ENCODE peak calls at places on chromosomes 11 and 22, in seven cellular contexts. Y, M, I, X, V, N and T are unnamed samples.

GRCh38 chr22:44159811-44160210 is 20.9 kb upstream of the PARVG start:
- DNase-seq in Y (peak), M (no peak), I (no peak), X (no peak), V (no peak), N (no peak), T (no peak)

GRCh38 chr11:67996622-67997459 is 7.1 kb downstream of the UNC93B1 start:
- DNase-seq in Y (no peak), M (peak), I (no peak), X (peak), V (peak), N (peak), T (no peak)

GRCh38 chr11:105861225-105861624 is 160.8 kb downstream of the MSANTD4 start:
- DNase-seq in Y (no peak), M (no peak), I (no peak), X (peak), V (no peak), N (no peak), T (no peak)

GRCh38 chr11:66172146-66172545 is 96.3 kb upstream of the RAB1B start:
- DNase-seq in Y (peak), M (peak), I (peak), X (peak), V (no peak), N (no peak), T (peak)

GRCh38 chr22:37564111-37564711 is 3.9 kb downstream of the CDC42EP1 start:
- DNase-seq in Y (peak), M (no peak), I (peak), X (peak), V (no peak), N (no peak), T (no peak)

GRCh38 chr11:7688238-7688826 is 15.0 kb upstream of the CYB5R2 start:
- DNase-seq in Y (peak), M (peak), I (no peak), X (peak), V (no peak), N (no peak), T (peak)

GRCh38 chr11:120172921-120173705 is 35.2 kb upstream of the TRIM29 start:
- DNase-seq in Y (no peak), M (no peak), I (no peak), X (no peak), V (no peak), N (no peak), T (no peak)

GRCh38 chr11:120940297-120940847 is 83.5 kb upstream of the TBCEL start:
- DNase-seq in Y (no peak), M (no peak), I (peak), X (no peak), V (no peak), N (no peak), T (no peak)

GRCh38 chr11:59191095-59191494 is 19.2 kb downstream of the DTX4 start:
- DNase-seq in Y (no peak), M (no peak), I (no peak), X (no peak), V (no peak), N (no peak), T (no peak)

GRCh38 chr11:104665631-104666030 is 232.6 kb downstream of the CASP12 start:
- DNase-seq in Y (peak), M (no peak), I (peak), X (peak), V (no peak), N (no peak), T (no peak)

GRCh38 chr11:69471329-69472052 is 10.0 kb upstream of the LINC01488 start:
- DNase-seq in Y (no peak), M (no peak), I (peak), X (no peak), V (peak), N (no peak), T (no peak)

GRCh38 chr11:126393143-126393542 is 37.7 kb downstream of the ST3GAL4 start:
- DNase-seq in Y (no peak), M (no peak), I (no peak), X (no peak), V (no peak), N (no peak), T (no peak)

GRCh38 chr11:59263225-59263894 is 50.6 kb upstream of the MPEG1 start:
- DNase-seq in Y (no peak), M (peak), I (no peak), X (no peak), V (peak), N (peak), T (peak)

GRCh38 chr11:16787035-16787744 is 48.7 kb downstream of the C11orf58 start:
- DNase-seq in Y (no peak), M (no peak), I (peak), X (no peak), V (peak), N (no peak), T (peak)

GRCh38 chr11:69430566-69430965 is 50.9 kb upstream of the LINC01488 start:
- DNase-seq in Y (peak), M (no peak), I (no peak), X (no peak), V (no peak), N (no peak), T (no peak)

GRCh38 chr11:61110255-61111059 is 8.2 kb downstream of the CD5 start:
- DNase-seq in Y (no peak), M (no peak), I (no peak), X (no peak), V (no peak), N (no peak), T (no peak)

GRCh38 chr22:37230673-37231405 is 13.2 kb downstream of the RAC2 start:
- DNase-seq in Y (no peak), M (no peak), I (no peak), X (no peak), V (peak), N (no peak), T (no peak)

GRCh38 chr22:30268331-30268730 is 1.7 kb upstream of the OSM start:
- DNase-seq in Y (no peak), M (no peak), I (no peak), X (no peak), V (no peak), N (no peak), T (no peak)

GRCh38 chr11:114200785-114201184 is 95.4 kb upstream of the NNMT start:
- DNase-seq in Y (no peak), M (no peak), I (no peak), X (no peak), V (no peak), N (no peak), T (no peak)

GRCh38 chr11:93089474-93090102 is 108.2 kb downstream of the SLC36A4 start:
- DNase-seq in Y (peak), M (peak), I (peak), X (peak), V (peak), N (no peak), T (peak)

GRCh38 chr11:105673089-105673488 is 63.2 kb downstream of the GRIA4 start:
- DNase-seq in Y (peak), M (no peak), I (peak), X (peak), V (peak), N (peak), T (peak)

GRCh38 chr22:27636716-27637503 is 164.6 kb downstream of the MN1 start:
- DNase-seq in Y (no peak), M (no peak), I (no peak), X (no peak), V (no peak), N (no peak), T (no peak)

GRCh38 chr22:40324468-40325305 is 21.6 kb upstream of the ADSL start:
- DNase-seq in Y (no peak), M (no peak), I (no peak), X (no peak), V (peak), N (no peak), T (no peak)

GRCh38 chr22:19801340-19802000 is 40.9 kb downstream of the TBX1 start:
- DNase-seq in Y (no peak), M (no peak), I (peak), X (no peak), V (no peak), N (no peak), T (no peak)

DNA sequence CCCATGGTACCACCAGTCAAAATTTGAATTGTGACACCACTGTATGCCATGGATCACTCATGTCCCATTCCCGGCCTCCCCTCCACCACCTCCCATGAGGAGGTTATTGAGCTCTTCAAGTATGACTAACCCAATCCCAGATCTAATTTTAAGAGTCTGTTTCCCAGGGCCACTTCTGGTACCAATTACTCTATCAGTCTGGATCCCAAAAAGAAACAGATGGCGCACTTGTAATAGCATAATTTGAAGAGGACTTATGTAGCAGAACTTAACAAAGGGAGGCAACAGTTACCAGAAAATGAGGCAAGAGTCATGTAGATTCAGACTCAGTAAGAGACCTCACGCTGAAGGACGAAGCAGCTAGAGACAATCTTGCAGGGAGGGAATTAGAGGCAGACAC is 47.0 kb downstream of the DDX6 start:
- DNase-seq in Y (peak), M (no peak), I (no peak), X (no peak), V (no peak), N (no peak), T (no peak)
- H3K9ac ChIP-seq in Y (no peak), M (no peak), I (no peak), X (no peak), V (no peak), N (no peak), T (no peak)

GRCh38 chr11:116449522-116449921 is 323.3 kb downstream of the BUD13 start:
- DNase-seq in Y (no peak), M (no peak), I (no peak), X (no peak), V (no peak), N (no peak), T (no peak)

GRCh38 chr11:116445108-116446047 is 327.4 kb downstream of the BUD13 start:
- DNase-seq in Y (no peak), M (no peak), I (no peak), X (no peak), V (peak), N (peak), T (no peak)

GRCh38 chr11:116446542-116446941 is 326.2 kb downstream of the BUD13 start:
- DNase-seq in Y (no peak), M (no peak), I (no peak), X (no peak), V (no peak), N (no peak), T (no peak)

GRCh38 chr11:116446048-116446399 is 326.8 kb downstream of the BUD13 start:
- DNase-seq in Y (no peak), M (no peak), I (no peak), X (no peak), V (no peak), N (no peak), T (no peak)
- H3K9ac ChIP-seq in Y (no peak), M (no peak), I (no peak), X (no peak), V (no peak), N (no peak), T (no peak)

GRCh38 chr22:38704568-38705234 is 1.0 kb upstream of the GTPBP1 start:
- DNase-seq in Y (no peak), M (no peak), I (no peak), X (no peak), V (no peak), N (no peak), T (peak)
- H3K9ac ChIP-seq in Y (peak), M (peak), I (peak), X (peak), V (peak), N (peak), T (peak)

GRCh38 chr11:117835576-117835975 is 11.0 kb upstream of the FXYD2 start:
- DNase-seq in Y (no peak), M (no peak), I (no peak), X (no peak), V (no peak), N (no peak), T (no peak)
- H3K9ac ChIP-seq in Y (no peak), M (no peak), I (no peak), X (no peak), V (no peak), N (no peak), T (no peak)

GRCh38 chr22:35400335-35400680 is 368 bp downstream of the MCM5 start:
- DNase-seq in Y (no peak), M (no peak), I (no peak), X (no peak), V (no peak), N (no peak), T (no peak)

GRCh38 chr22:35397095-35397904 is 2.6 kb upstream of the MCM5 start:
- DNase-seq in Y (no peak), M (no peak), I (no peak), X (peak), V (no peak), N (no peak), T (no peak)

GRCh38 chr22:35399114-35399677 is 744 bp upstream of the MCM5 start:
- DNase-seq in Y (no peak), M (no peak), I (no peak), X (no peak), V (peak), N (no peak), T (no peak)

GRCh38 chr22:35399678-35400334 is at the start of gene MCM5:
- DNase-seq in Y (peak), M (peak), I (peak), X (peak), V (peak), N (peak), T (peak)

DNA sequence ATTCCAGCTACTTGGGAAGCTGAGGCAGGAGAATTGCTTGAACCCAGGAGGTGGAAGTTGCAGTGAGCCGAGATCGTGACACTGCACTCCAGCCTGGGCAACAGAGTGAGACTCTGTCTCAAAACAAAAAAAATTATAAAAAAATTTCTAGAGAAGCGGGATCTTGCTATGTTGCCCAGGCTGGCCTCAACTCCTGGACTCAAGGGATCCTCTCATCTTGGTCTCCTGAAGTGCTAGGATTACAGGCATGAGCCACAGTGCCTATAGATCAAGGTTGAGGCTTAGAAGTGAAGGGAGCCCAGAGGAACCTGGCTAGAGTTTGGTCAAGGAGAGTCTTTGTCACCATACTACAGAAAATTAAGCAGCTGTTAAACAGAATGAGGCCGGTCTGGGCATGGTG is 1.4 kb upstream of the MCM5 start:
- DNase-seq in Y (no peak), M (no peak), I (no peak), X (no peak), V (no peak), N (no peak), T (no peak)
- H3K9ac ChIP-seq in Y (no peak), M (peak), I (no peak), X (no peak), V (no peak), N (no peak), T (no peak)

GRCh38 chr22:26536056-26536761 is 23.9 kb upstream of the TFIP11 start:
- DNase-seq in Y (no peak), M (no peak), I (no peak), X (no peak), V (no peak), N (no peak), T (peak)
- H3K9ac ChIP-seq in Y (no peak), M (no peak), I (no peak), X (no peak), V (no peak), N (no peak), T (no peak)

DNA sequence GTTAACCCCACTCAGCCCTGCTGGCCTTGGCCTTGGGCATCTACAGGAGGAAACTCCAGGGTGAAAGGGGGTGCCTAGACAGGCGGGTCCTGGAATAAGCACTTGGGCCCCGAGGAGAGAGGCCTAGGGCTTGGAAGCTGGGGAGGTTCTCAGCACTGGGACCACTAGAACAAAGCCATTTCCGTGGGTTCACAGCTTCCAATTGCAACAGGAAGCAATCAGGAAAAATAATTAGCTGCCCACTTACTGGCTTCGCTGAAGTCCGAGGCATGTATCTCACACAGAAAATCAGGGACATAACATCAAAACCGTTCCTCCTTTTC is 161.2 kb upstream of the GRK3 start:
- DNase-seq in Y (peak), M (no peak), I (no peak), X (peak), V (no peak), N (no peak), T (no peak)
- H3K9ac ChIP-seq in Y (peak), M (peak), I (peak), X (peak), V (peak), N (peak), T (no peak)

DNA sequence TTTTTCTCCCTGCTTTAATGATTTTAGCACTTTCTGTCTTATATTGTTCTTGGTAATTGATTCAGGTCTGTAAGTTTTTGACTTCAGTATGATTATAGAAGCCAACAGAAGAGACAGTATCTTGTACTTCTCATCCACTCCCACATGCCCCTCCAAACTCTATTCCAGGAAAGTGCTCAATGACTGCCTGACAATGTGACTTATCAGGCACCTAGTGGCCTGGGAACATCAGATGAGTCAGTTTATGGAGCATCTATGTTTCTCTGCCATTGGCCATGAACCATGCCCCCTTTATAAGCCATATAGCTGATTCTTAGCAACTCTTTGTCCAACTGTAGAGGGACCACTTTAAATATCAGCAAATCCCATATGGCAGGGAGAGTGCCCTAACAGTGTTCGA is 179.2 kb upstream of the MTMR2 start:
- DNase-seq in Y (no peak), M (no peak), I (no peak), X (no peak), V (no peak), N (no peak), T (no peak)
- H3K9ac ChIP-seq in Y (peak), M (no peak), I (peak), X (peak), V (no peak), N (no peak), T (no peak)

GRCh38 chr11:75474240-75474639 is 41.2 kb upstream of the KLHL35 start:
- DNase-seq in Y (no peak), M (no peak), I (no peak), X (peak), V (no peak), N (no peak), T (no peak)
- H3K9ac ChIP-seq in Y (peak), M (no peak), I (no peak), X (no peak), V (no peak), N (no peak), T (no peak)

GRCh38 chr11:44110231-44110679 is 14.8 kb downstream of the EXT2 start:
- DNase-seq in Y (peak), M (no peak), I (peak), X (peak), V (peak), N (peak), T (peak)
- H3K9ac ChIP-seq in Y (no peak), M (no peak), I (no peak), X (no peak), V (no peak), N (no peak), T (no peak)